ENCODE peak calls at places on chromosome 1, in seven cellular contexts. One of them, this sample, is unnamed.

GRCh38 chr1:109547412-109548320 is 749 bp upstream of the GNAI3 start:
- DNase-seq in AG08396: no peak
- DNase-seq in immature natural killer cell: no peak
- DNase-seq in foreskin fibroblast: peak
- DNase-seq in amygdala: no peak
- DNase-seq in cardiac fibroblast: no peak
- DNase-seq in CD4-positive, alpha-beta T cell: no peak
- DNase-seq in this sample: peak

GRCh38 chr1:150609726-150610125 is 19.7 kb downstream of the ENSA start:
- DNase-seq in AG08396: no peak
- DNase-seq in immature natural killer cell: no peak
- DNase-seq in foreskin fibroblast: peak
- DNase-seq in amygdala: no peak
- DNase-seq in cardiac fibroblast: peak
- DNase-seq in CD4-positive, alpha-beta T cell: no peak
- DNase-seq in this sample: peak

GRCh38 chr1:226717256-226717909 is 21.7 kb downstream of the ITPKB start:
- DNase-seq in AG08396: no peak
- DNase-seq in immature natural killer cell: no peak
- DNase-seq in foreskin fibroblast: no peak
- DNase-seq in amygdala: no peak
- DNase-seq in cardiac fibroblast: no peak
- DNase-seq in CD4-positive, alpha-beta T cell: no peak
- DNase-seq in this sample: no peak

GRCh38 chr1:73644198-73644597 is 553.8 kb downstream of the LRRIQ3 start:
- DNase-seq in AG08396: no peak
- DNase-seq in immature natural killer cell: no peak
- DNase-seq in foreskin fibroblast: no peak
- DNase-seq in amygdala: no peak
- DNase-seq in cardiac fibroblast: no peak
- DNase-seq in CD4-positive, alpha-beta T cell: no peak
- DNase-seq in this sample: no peak

GRCh38 chr1:119364640-119365039 is 3.9 kb upstream of the HAO2 start:
- DNase-seq in AG08396: no peak
- DNase-seq in immature natural killer cell: no peak
- DNase-seq in foreskin fibroblast: peak
- DNase-seq in amygdala: no peak
- DNase-seq in cardiac fibroblast: no peak
- DNase-seq in CD4-positive, alpha-beta T cell: no peak
- DNase-seq in this sample: no peak

GRCh38 chr1:214660900-214661299 is 57.9 kb downstream of the CENPF start:
- DNase-seq in AG08396: peak
- DNase-seq in immature natural killer cell: no peak
- DNase-seq in foreskin fibroblast: peak
- DNase-seq in amygdala: peak
- DNase-seq in cardiac fibroblast: peak
- DNase-seq in CD4-positive, alpha-beta T cell: no peak
- DNase-seq in this sample: peak

GRCh38 chr1:205375816-205376545 is 19.3 kb upstream of the KLHDC8A start:
- DNase-seq in AG08396: peak
- DNase-seq in immature natural killer cell: no peak
- DNase-seq in foreskin fibroblast: peak
- DNase-seq in amygdala: no peak
- DNase-seq in cardiac fibroblast: peak
- DNase-seq in CD4-positive, alpha-beta T cell: no peak
- DNase-seq in this sample: peak

GRCh38 chr1:197614916-197615692 is 160.2 kb downstream of the DENND1B start:
- DNase-seq in AG08396: peak
- DNase-seq in immature natural killer cell: peak
- DNase-seq in foreskin fibroblast: peak
- DNase-seq in amygdala: no peak
- DNase-seq in cardiac fibroblast: peak
- DNase-seq in CD4-positive, alpha-beta T cell: no peak
- DNase-seq in this sample: peak

GRCh38 chr1:186899577-186899976 is 70.8 kb downstream of the PLA2G4A start:
- DNase-seq in AG08396: no peak
- DNase-seq in immature natural killer cell: no peak
- DNase-seq in foreskin fibroblast: no peak
- DNase-seq in amygdala: no peak
- DNase-seq in cardiac fibroblast: no peak
- DNase-seq in CD4-positive, alpha-beta T cell: no peak
- DNase-seq in this sample: no peak

GRCh38 chr1:67307251-67308060 is at the start of gene IL12RB2:
- DNase-seq in AG08396: no peak
- DNase-seq in immature natural killer cell: peak
- DNase-seq in foreskin fibroblast: peak
- DNase-seq in amygdala: no peak
- DNase-seq in cardiac fibroblast: no peak
- DNase-seq in CD4-positive, alpha-beta T cell: no peak
- DNase-seq in this sample: peak

This sample was measured in cardiac muscle cell.